ENCODE peak calls at places on chromosomes 7 and 10, in eight cellular contexts. Q, H, Y, Z, T, E, I and C are unnamed samples.

GRCh38 chr10:103619424-103620356 is 126.2 kb downstream of the NEURL1 start:
- DNase-seq in T (no peak), Y (no peak), Q (no peak), I (no peak), E (no peak), Z (no peak), H (no peak), C (no peak)

GRCh38 chr10:122280977-122281376 is 9.9 kb downstream of the BTBD16 start:
- DNase-seq in H (no peak), Y (no peak), E (no peak), Q (no peak), Z (no peak), I (no peak), T (no peak), C (no peak)

GRCh38 chr7:7385421-7385820 is 150.3 kb downstream of the COL28A1 start:
- DNase-seq in H (no peak), T (no peak), Y (no peak), I (no peak), Q (no peak), E (no peak), Z (no peak), C (no peak)

GRCh38 chr10:128859738-128860386 is 607.2 kb upstream of the MGMT start:
- DNase-seq in Y (no peak), Q (no peak), T (peak), H (no peak), Z (peak), I (peak), E (no peak), C (peak)

GRCh38 chr10:121263407-121263783 is 334.8 kb downstream of the FGFR2 start:
- DNase-seq in T (no peak), Y (no peak), Q (no peak), Z (no peak), E (no peak), I (no peak), H (no peak), C (no peak)

GRCh38 chr7:11749629-11750028 is 82.4 kb downstream of the THSD7A start:
- DNase-seq in T (peak), Y (no peak), E (no peak), Q (no peak), I (no peak), H (no peak), Z (no peak), C (no peak)

GRCh38 chr10:73644015-73644743 is 2.9 kb upstream of the MYOZ1 start:
- DNase-seq in E (peak), Z (peak), Y (no peak), Q (no peak), I (peak), T (peak), H (no peak), C (peak)

GRCh38 chr10:3778708-3779108 is 6.3 kb downstream of the KLF6 start:
- DNase-seq in T (no peak), Q (no peak), E (no peak), I (peak), H (no peak), Z (no peak), Y (no peak), C (no peak)

GRCh38 chr7:103129702-103130557 is 19.0 kb downstream of the NAPEPLD start:
- DNase-seq in Q (no peak), T (no peak), Y (no peak), Z (no peak), H (no peak), I (no peak), E (no peak), C (no peak)

GRCh38 chr7:139232377-139232717 is 1.3 kb downstream of the UBN2 start:
- DNase-seq in Y (no peak), I (peak), H (no peak), Q (no peak), Z (no peak), T (no peak), E (no peak), C (no peak)

GRCh38 chr7:139230484-139230773 is 608 bp upstream of the UBN2 start:
- DNase-seq in H (no peak), I (no peak), T (no peak), Z (no peak), E (no peak), Y (no peak), Q (no peak), C (no peak)

GRCh38 chr7:139230774-139231512 is at the start of gene UBN2:
- DNase-seq in Y (peak), Q (peak), Z (peak), E (peak), T (peak), I (peak), H (peak), C (peak)

GRCh38 chr7:139231513-139232376 is 708 bp downstream of the UBN2 start:
- DNase-seq in Y (no peak), I (peak), H (peak), T (peak), Z (peak), Q (peak), E (peak), C (peak)

GRCh38 chr7:139230078-139230477 is 959 bp upstream of the UBN2 start:
- DNase-seq in Q (no peak), H (no peak), Y (no peak), I (no peak), T (no peak), E (no peak), Z (no peak), C (no peak)
- TF ChIP-seq CTCF in Q (no peak), H (no peak), Y (no peak), I (no peak), T (no peak), E (no peak), Z (no peak), C (no peak)

DNA sequence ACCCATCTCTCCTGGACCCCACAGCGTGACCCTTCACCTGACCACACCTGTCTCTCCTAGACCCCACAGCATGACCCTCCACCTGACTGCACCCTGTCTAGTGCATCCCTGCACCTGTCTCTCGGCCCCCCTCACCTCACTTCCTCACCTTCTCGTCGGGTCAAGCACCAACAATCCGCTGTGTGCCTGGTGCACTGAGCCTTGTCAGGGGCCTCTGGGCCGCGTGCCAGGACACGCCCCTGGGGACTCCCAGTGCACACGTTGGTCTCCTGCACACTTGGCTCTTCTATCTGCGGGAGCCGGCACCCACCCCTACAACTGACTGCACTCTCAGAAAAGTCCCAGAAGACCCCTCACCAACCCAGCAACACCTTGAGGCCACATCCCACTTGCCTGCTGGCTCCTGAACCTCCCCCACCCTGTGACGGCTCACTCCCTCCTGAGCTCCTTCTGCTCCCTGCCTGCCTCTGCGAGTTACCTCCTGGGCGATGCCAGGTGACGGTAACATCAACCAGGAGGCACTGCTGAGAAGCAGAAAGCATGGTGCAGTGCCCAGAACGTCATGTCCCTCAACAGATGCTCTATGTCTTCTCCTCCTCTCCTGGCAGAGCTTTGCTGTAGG is 147.6 kb downstream of the DIP2C start:
- DNase-seq in T (no peak), Q (peak), I (no peak), Y (no peak), Z (no peak), H (no peak), E (no peak), C (peak)
- TF ChIP-seq CTCF in T (no peak), Q (no peak), I (no peak), Y (no peak), Z (no peak), H (no peak), E (no peak), C (no peak)

GRCh38 chr10:132371641-132372081 is 25.3 kb upstream of the PWWP2B start:
- DNase-seq in Y (no peak), I (no peak), T (no peak), H (peak), E (no peak), Q (no peak), Z (no peak), C (no peak)
- TF ChIP-seq CTCF in Y (peak), I (peak), T (no peak), H (peak), E (peak), Q (no peak), Z (peak), C (peak)

DNA sequence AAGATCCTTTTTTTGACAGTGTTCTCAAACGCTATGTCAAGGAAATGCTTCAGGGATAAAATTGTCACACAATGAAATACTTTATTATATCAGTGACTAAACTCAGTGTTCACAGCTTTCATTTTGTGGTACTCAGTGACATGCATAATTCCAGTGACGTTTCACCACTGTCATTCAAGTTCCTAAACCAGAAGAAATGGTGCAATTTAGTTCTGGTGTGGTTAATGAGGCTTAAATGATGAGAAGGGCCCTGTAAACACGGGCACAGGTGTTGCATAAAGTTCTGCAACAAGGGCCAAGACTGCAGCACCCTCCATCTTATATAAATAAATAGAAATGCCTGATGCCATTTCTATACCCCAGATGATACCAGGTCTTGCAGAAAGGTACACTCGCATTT is 1247.1 kb downstream of the GATA3 start:
- DNase-seq in E (no peak), Q (no peak), T (no peak), I (no peak), Y (no peak), Z (no peak), H (no peak), C (no peak)
- TF ChIP-seq CTCF in E (no peak), Q (no peak), T (no peak), I (no peak), Y (no peak), Z (no peak), H (no peak), C (no peak)

GRCh38 chr7:156307193-156307592 is 333.4 kb upstream of the RNF32 start:
- DNase-seq in H (no peak), Z (no peak), T (no peak), I (no peak), E (no peak), Q (no peak), Y (no peak), C (no peak)
- TF ChIP-seq CTCF in H (no peak), Z (no peak), T (no peak), I (no peak), E (no peak), Q (no peak), Y (no peak), C (no peak)

GRCh38 chr7:71005109-71005508 is 126.8 kb upstream of the GALNT17 start:
- DNase-seq in Z (no peak), H (no peak), Q (no peak), E (no peak), Y (no peak), I (no peak), T (no peak), C (no peak)
- TF ChIP-seq CTCF in Z (no peak), H (no peak), Q (no peak), E (no peak), Y (no peak), I (no peak), T (no peak), C (no peak)

GRCh38 chr10:34083567-34083966 is 731.5 kb downstream of the PARD3 start:
- DNase-seq in Y (no peak), H (no peak), I (no peak), Q (no peak), E (no peak), T (no peak), Z (no peak), C (no peak)

GRCh38 chr10:34079702-34080484 is 735.2 kb downstream of the PARD3 start:
- DNase-seq in Y (no peak), H (no peak), Z (no peak), I (no peak), E (no peak), T (no peak), Q (no peak), C (no peak)

GRCh38 chr10:34081347-34081743 is 733.8 kb downstream of the PARD3 start:
- DNase-seq in H (no peak), Y (no peak), T (no peak), Z (no peak), Q (no peak), E (no peak), I (no peak), C (no peak)

GRCh38 chr10:34080485-34081346 is 734.4 kb downstream of the PARD3 start:
- DNase-seq in E (no peak), I (no peak), H (no peak), Y (no peak), Z (no peak), T (no peak), Q (peak), C (no peak)

GRCh38 chr10:34081948-34082347 is 733.1 kb downstream of the PARD3 start:
- DNase-seq in Z (no peak), T (no peak), Q (no peak), E (no peak), Y (no peak), I (no peak), H (no peak), C (no peak)
- TF ChIP-seq CTCF in Z (no peak), T (no peak), Q (no peak), E (no peak), Y (no peak), I (no peak), H (no peak), C (no peak)

GRCh38 chr10:124390788-124391187 is 27.9 kb downstream of the OAT start:
- DNase-seq in T (no peak), Y (no peak), E (no peak), H (no peak), Q (no peak), I (no peak), Z (no peak), C (no peak)

GRCh38 chr10:124388476-124388822 is 30.3 kb downstream of the OAT start:
- DNase-seq in E (no peak), Q (no peak), H (no peak), T (no peak), Z (no peak), Y (no peak), I (no peak), C (no peak)

GRCh38 chr10:124388823-124389612 is 29.7 kb downstream of the OAT start:
- DNase-seq in I (peak), Y (peak), Q (peak), E (peak), H (peak), T (peak), Z (peak), C (peak)

GRCh38 chr10:124387078-124387874 is 31.4 kb downstream of the OAT start:
- DNase-seq in Q (no peak), H (peak), I (no peak), Z (no peak), Y (no peak), T (no peak), E (no peak), C (no peak)

DNA sequence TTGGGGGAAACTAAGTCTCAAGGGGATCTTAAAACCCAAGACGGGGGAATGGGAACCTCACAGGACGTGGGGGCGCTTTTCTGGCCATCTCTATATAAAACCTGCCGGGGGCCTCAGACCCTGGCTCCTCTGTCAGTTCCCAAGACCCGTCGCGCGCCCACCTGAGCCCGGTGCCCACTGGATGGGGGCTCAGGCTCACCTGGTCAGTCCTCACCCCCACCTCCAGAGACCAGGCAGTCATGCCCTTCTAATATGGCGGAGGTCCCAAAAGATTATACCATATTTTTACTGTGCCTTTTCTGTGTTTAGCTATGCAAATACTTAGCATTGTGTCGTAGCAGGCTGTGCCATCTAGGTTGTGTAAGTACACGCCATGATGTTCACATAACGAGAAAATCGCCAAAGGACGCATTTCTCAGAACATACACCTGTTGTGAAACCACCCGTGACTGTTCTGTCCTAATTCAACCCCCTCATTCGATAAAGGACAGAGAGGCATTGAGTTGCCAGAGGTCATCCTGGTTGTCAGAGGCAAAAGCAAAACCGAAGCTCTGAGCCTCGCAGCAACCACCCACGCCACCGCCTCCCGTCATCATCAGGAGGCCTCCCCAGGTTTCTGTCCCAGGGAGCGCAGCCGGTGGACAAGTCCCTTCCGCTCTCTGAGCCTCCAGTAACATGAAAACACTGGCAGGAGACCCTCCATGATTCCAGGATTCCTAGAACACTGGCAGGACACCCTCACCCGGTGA is 28.9 kb downstream of the OAT start:
- DNase-seq in E (no peak), Z (no peak), Y (no peak), T (no peak), Q (no peak), I (no peak), H (peak), C (no peak)
- TF ChIP-seq CTCF in E (no peak), Z (no peak), Y (no peak), T (peak), Q (peak), I (no peak), H (no peak), C (no peak)

GRCh38 chr10:88107296-88107695 is 243.9 kb downstream of the PTEN start:
- DNase-seq in Q (no peak), E (no peak), T (no peak), I (no peak), Z (no peak), Y (no peak), H (no peak), C (no peak)

GRCh38 chr10:88110355-88110754 is 246.9 kb downstream of the PTEN start:
- DNase-seq in Q (no peak), H (no peak), T (peak), Y (no peak), Z (no peak), E (no peak), I (peak), C (no peak)

GRCh38 chr10:88107698-88108097 is 244.3 kb downstream of the PTEN start:
- DNase-seq in I (no peak), E (no peak), H (no peak), T (no peak), Z (no peak), Y (no peak), Q (no peak), C (no peak)

GRCh38 chr10:88106348-88106747 is 242.9 kb downstream of the PTEN start:
- DNase-seq in I (no peak), Z (no peak), Y (no peak), E (no peak), H (no peak), T (no peak), Q (no peak), C (no peak)

GRCh38 chr10:88108115-88108610 is 244.7 kb downstream of the PTEN start:
- DNase-seq in E (no peak), Z (no peak), Y (no peak), I (no peak), T (no peak), H (no peak), Q (no peak), C (no peak)
- TF ChIP-seq CTCF in E (no peak), Z (no peak), Y (no peak), I (no peak), T (no peak), H (no peak), Q (no peak), C (no peak)

DNA sequence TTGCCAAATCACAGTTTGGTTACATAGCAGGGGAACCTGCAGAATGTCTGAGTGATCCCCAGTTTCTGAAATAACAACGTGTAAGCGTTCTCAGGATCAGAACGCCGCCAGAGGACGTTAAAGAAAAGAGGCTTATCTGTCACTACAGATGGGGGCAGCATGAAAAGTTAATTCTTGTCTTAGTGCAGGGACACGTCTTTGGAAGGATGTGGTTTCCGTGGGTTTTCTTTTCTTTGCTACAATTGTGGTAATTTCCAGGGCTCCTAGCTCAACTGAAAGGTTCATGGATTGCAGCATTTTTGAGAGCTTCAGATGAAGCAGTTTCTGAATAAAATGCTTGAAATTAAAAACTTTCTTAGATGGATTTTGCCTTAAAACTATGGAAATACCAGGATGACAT is 106.6 kb downstream of the PRKCQ start:
- DNase-seq in I (no peak), Q (no peak), E (no peak), T (no peak), Z (no peak), Y (no peak), H (no peak), C (peak)
- TF ChIP-seq CTCF in I (no peak), Q (no peak), E (no peak), T (no peak), Z (no peak), Y (no peak), H (no peak), C (peak)